ENCODE peak calls at places on chromosomes 7 and 10, in five cellular contexts. Z is colonic mucosa, B is HepG2, X is right atrium auricular region, T is HL-60. M is an unnamed sample.

GRCh38 chr7:23235688-23236280 is 10.8 kb upstream of the GPNMB start:
- DNase-seq in T (no peak), X (no peak), Z (no peak), B (peak; percentile 14), M (no peak)

GRCh38 chr10:35890061-35890969 is 248.2 kb upstream of the FZD8 start:
- DNase-seq in X (no peak), T (no peak), Z (peak; percentile 47), B (no peak), M (no peak)

GRCh38 chr10:79387974-79388850 is 40.9 kb downstream of the PPIF start:
- DNase-seq in X (peak; percentile 52), T (no peak), Z (peak; percentile 16), B (no peak), M (peak; percentile 63)

GRCh38 chr7:103380395-103381191 is 33.1 kb downstream of the PSMC2 start:
- DNase-seq in B (peak; percentile 38), T (no peak), X (no peak), Z (no peak), M (no peak)

GRCh38 chr7:45598697-45599520 is 24.7 kb downstream of the ADCY1 start:
- DNase-seq in X (peak; percentile 47), B (no peak), Z (peak; percentile 11), T (no peak), M (peak; percentile 68)

GRCh38 chr7:37411444-37412034 is 37.1 kb downstream of the ELMO1 start:
- DNase-seq in B (no peak), Z (no peak), T (no peak), X (no peak), M (no peak)

GRCh38 chr10:1551636-1552338 is 185.5 kb downstream of the ADARB2 start:
- DNase-seq in Z (no peak), B (no peak), X (no peak), T (no peak), M (no peak)

GRCh38 chr10:90302758-90303443 is 554.9 kb downstream of the HTR7 start:
- DNase-seq in Z (no peak), X (no peak), T (no peak), B (no peak), M (no peak)

GRCh38 chr10:80104066-80104926 is 25.8 kb downstream of the TMEM254 start:
- DNase-seq in X (peak; percentile 62), B (peak; percentile 16), Z (no peak), T (no peak), M (no peak)

GRCh38 chr10:58641095-58641531 is 128.4 kb downstream of the BICC1 start:
- DNase-seq in B (peak; percentile 81), T (no peak), Z (no peak), X (no peak), M (no peak)

GRCh38 chr10:37703833-37704382 is 153.5 kb downstream of the ZNF248 start:
- DNase-seq in T (no peak), B (no peak), X (no peak), Z (no peak), M (no peak)

GRCh38 chr7:91187061-91187460 is 77.2 kb upstream of the FZD1 start:
- DNase-seq in B (no peak), T (no peak), X (no peak), Z (no peak), M (no peak)

GRCh38 chr10:102449321-102450123 is 1.8 kb downstream of the C10orf95 start:
- DNase-seq in T (peak; percentile 70), B (peak; percentile 76), X (no peak), Z (peak; percentile 91), M (no peak)

GRCh38 chr10:64881257-64881656 is 1360.1 kb downstream of the REEP3 start:
- DNase-seq in T (no peak), B (no peak), Z (no peak), X (no peak), M (no peak)

GRCh38 chr7:30888783-30889182 is 22.9 kb upstream of the AQP1 start:
- DNase-seq in X (peak; percentile 79), B (no peak), T (no peak), Z (no peak), M (no peak)

GRCh38 chr10:96491303-96491702 is 22.4 kb downstream of the TLL2 start:
- DNase-seq in T (no peak), Z (no peak), X (no peak), B (no peak), M (no peak)

GRCh38 chr10:43691503-43691902 is 42.8 kb upstream of the ZNF32 start:
- DNase-seq in X (no peak), Z (no peak), T (no peak), B (no peak), M (no peak)

GRCh38 chr7:30511973-30512662 is 7.5 kb upstream of the GGCT start:
- DNase-seq in B (no peak), X (no peak), Z (no peak), T (no peak), M (no peak)

GRCh38 chr10:14066106-14066505 is 264.6 kb downstream of the FRMD4A start:
- DNase-seq in X (no peak), B (no peak), Z (no peak), T (no peak), M (no peak)

GRCh38 chr7:31690892-31691291 is 3.9 kb downstream of the PPP1R17 start:
- DNase-seq in Z (no peak), X (no peak), T (no peak), B (no peak), M (no peak)

GRCh38 chr10:61257956-61258496 is 195.2 kb downstream of the TMEM26 start:
- DNase-seq in B (no peak), T (no peak), X (no peak), Z (no peak), M (no peak)

GRCh38 chr7:34430456-34430855 is 227.6 kb upstream of the NPSR1 start:
- DNase-seq in X (no peak), T (no peak), B (peak; percentile 41), Z (no peak), M (no peak)
- TF ChIP-seq CTCF in X (peak; percentile 36), T (no peak), B (peak; percentile 56), Z (no peak), M (peak; percentile 46)

DNA sequence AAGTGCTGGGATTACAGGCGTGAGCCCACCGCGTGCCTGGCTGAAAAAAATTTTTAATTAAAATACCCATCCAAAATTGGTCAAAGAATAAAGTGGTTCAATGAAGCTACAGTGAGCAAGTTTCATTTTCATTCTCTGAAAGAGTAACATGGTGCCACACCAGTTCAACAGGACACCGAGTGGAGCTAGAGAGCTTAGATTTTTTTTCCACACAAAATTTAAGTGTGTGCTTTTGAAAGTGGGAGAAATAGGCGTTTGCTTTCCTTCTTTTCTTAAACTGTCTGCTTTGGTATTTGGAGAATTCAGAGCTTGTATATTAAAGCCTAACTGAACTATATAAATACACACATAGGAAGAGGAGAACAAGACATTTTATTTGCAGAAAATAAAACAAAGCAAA is 43.4 kb downstream of the BPGM start:
- DNase-seq in T (no peak), Z (no peak), B (no peak), X (no peak), M (no peak)
- TF ChIP-seq CTCF in T (no peak), Z (no peak), B (peak; percentile 46), X (peak; percentile 68), M (peak; percentile 82)

GRCh38 chr7:49787980-49788379 is 14.5 kb downstream of the VWC2 start:
- DNase-seq in B (no peak), X (no peak), T (no peak), Z (no peak), M (no peak)

GRCh38 chr7:49790209-49790608 is 16.8 kb downstream of the VWC2 start:
- DNase-seq in T (no peak), Z (no peak), X (no peak), B (no peak), M (no peak)

GRCh38 chr7:49789736-49790135 is 16.3 kb downstream of the VWC2 start:
- DNase-seq in Z (no peak), B (no peak), X (no peak), T (no peak), M (no peak)

GRCh38 chr7:49788455-49789059 is 15.1 kb downstream of the VWC2 start:
- DNase-seq in T (no peak), B (no peak), Z (no peak), X (no peak), M (no peak)

DNA sequence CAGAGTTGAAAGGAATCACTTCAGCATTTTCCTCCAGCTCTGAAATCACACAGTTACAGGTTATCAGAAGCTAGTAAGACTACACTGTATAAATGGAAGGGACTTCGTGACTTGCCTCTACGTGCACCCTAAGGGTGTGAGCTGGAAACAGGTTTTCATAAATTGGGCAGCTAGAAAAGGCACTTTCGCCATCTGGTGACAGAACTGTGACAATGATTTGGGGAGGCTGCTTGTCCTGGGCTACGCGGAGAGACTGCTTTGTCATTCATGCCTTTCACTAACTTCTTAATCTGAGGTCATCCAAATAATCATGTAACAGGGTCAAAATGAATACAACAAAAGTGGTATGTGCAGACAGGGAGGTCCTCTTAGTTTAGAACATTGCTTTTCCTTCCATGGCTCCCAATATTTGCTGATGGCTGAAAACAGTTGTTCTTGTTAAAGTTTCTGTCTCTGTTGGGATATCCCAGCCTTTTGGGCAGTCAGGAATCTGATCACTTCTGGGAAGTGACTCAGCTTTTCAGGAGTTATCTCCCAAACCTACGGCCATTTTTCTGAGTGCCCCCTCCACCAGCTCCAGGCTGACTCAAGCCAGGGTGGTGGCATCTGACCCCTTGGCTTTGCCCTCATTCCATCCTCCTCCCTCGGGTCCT is 17.8 kb downstream of the VWC2 start:
- DNase-seq in Z (peak; percentile 34), B (peak; percentile 28), X (no peak), T (no peak), M (no peak)
- TF ChIP-seq CTCF in Z (peak; percentile 50), B (peak; percentile 64), X (peak; percentile 68), T (peak; percentile 29), M (peak; percentile 24)

GRCh38 chr7:2555121-2556052 is at the start of gene BRAT1:
- DNase-seq in B (peak; percentile 92), Z (peak; percentile 98), X (peak; percentile 97), T (peak; percentile 89), M (peak; percentile 98)
- TF ChIP-seq CTCF in B (peak; percentile 55), Z (peak; percentile 23), X (no peak), T (peak; percentile 20), M (peak; percentile 63)

DNA sequence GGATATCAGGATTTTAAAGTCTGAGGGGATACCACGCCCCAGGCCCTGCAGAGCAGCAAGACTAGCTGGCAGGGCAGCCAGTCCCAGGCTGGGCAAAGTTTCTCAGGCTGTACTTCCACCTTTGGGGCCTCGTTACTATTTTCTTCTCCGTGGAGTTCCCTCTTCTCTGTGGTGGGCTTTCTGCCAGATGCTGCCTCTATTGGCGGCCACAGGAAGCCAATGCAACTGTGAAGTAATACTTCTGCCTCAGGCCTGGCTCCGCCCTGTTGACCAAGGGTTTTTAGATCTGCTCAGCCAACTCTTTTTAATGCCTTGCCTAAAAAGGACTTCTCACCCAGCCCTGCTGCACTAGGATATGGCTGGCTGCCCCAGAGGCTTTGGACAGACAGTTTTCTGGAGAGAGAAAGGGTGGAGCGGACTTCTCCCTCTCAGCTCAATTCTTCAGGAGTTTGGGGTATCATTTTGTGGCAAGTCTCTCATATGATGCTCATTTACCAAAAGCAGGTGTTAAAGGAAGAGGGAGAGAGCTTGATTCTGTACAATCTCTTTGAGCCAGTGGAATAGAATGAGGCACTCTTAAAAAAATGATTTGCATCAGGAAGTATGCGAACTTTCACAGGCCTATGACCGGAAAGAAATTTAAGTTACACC is 67.4 kb downstream of the HHEX start:
- DNase-seq in X (peak; percentile 90), Z (peak; percentile 72), T (peak; percentile 83), B (peak; percentile 72), M (no peak)
- TF ChIP-seq CTCF in X (peak; percentile 3), Z (no peak), T (no peak), B (peak; percentile 51), M (peak; percentile 13)